ENCODE peak calls at places on chromosomes 1 and 21, in five cellular contexts. Z, M, O, F and L are unnamed samples.

GRCh38 chr1:44826375-44827196 is 16.5 kb downstream of the PTCH2 start:
- DNase-seq in M (no peak), F (no peak), O (peak), Z (peak), L (no peak)

GRCh38 chr1:85998105-85998504 is 158.5 kb downstream of the COL24A1 start:
- DNase-seq in O (no peak), F (no peak), M (no peak), Z (no peak), L (no peak)

GRCh38 chr21:46368533-46369285 is 44.8 kb downstream of the PCNT start:
- DNase-seq in O (no peak), Z (no peak), M (no peak), F (peak), L (no peak)

GRCh38 chr1:203467550-203467921 is 8.1 kb upstream of the PRELP start:
- DNase-seq in M (no peak), Z (no peak), O (no peak), F (no peak), L (no peak)

GRCh38 chr1:18038051-18038450 is 69.5 kb upstream of the IGSF21 start:
- DNase-seq in Z (no peak), O (no peak), M (no peak), F (no peak), L (no peak)

GRCh38 chr21:38170705-38171682 is 85.8 kb upstream of the KCNJ15 start:
- DNase-seq in O (no peak), F (no peak), M (no peak), Z (no peak), L (peak)

GRCh38 chr21:34992736-34993135 is 56.4 kb downstream of the RUNX1 start:
- DNase-seq in Z (no peak), F (no peak), O (no peak), M (no peak), L (no peak)

GRCh38 chr1:107990606-107991005 is 25.6 kb upstream of the VAV3 start:
- DNase-seq in M (no peak), F (no peak), Z (no peak), O (no peak), L (no peak)

GRCh38 chr1:101102757-101103156 is 77.2 kb upstream of the DPH5 start:
- DNase-seq in Z (no peak), M (no peak), O (no peak), F (no peak), L (no peak)

GRCh38 chr1:113146242-113147072 is 73.5 kb downstream of the LRIG2 start:
- DNase-seq in O (peak), F (no peak), Z (peak), M (no peak), L (no peak)

GRCh38 chr1:16063921-16064320 is 9.5 kb downstream of the FAM131C start:
- DNase-seq in Z (no peak), M (no peak), O (no peak), F (no peak), L (no peak)

GRCh38 chr1:182996816-182997215 is 26.4 kb upstream of the LAMC1 start:
- DNase-seq in M (no peak), Z (no peak), F (no peak), O (no peak), L (no peak)

GRCh38 chr1:110393691-110394564 is 3.1 kb upstream of the SLC16A4 start:
- DNase-seq in M (peak), Z (no peak), F (no peak), O (peak), L (no peak)

GRCh38 chr1:88658419-88658818 is 25.7 kb upstream of the PKN2 start:
- DNase-seq in F (no peak), O (no peak), Z (no peak), M (no peak), L (no peak)

GRCh38 chr21:27045281-27045985 is 78.5 kb upstream of the ADAMTS5 start:
- DNase-seq in O (no peak), M (no peak), F (no peak), Z (no peak), L (no peak)

GRCh38 chr1:89953072-89953626 is 41.8 kb upstream of the ZNF326 start:
- DNase-seq in Z (peak), F (peak), O (peak), M (peak), L (peak)

GRCh38 chr1:3604468-3604974 is 6.8 kb downstream of the MEGF6 start:
- DNase-seq in M (no peak), Z (no peak), F (no peak), O (no peak), L (no peak)

GRCh38 chr1:23557471-23558124 is 1.7 kb downstream of the ID3 start:
- DNase-seq in F (no peak), O (no peak), Z (no peak), M (no peak), L (no peak)
- TF ChIP-seq CTCF in F (no peak), O (no peak), Z (no peak), M (no peak), L (no peak)

DNA sequence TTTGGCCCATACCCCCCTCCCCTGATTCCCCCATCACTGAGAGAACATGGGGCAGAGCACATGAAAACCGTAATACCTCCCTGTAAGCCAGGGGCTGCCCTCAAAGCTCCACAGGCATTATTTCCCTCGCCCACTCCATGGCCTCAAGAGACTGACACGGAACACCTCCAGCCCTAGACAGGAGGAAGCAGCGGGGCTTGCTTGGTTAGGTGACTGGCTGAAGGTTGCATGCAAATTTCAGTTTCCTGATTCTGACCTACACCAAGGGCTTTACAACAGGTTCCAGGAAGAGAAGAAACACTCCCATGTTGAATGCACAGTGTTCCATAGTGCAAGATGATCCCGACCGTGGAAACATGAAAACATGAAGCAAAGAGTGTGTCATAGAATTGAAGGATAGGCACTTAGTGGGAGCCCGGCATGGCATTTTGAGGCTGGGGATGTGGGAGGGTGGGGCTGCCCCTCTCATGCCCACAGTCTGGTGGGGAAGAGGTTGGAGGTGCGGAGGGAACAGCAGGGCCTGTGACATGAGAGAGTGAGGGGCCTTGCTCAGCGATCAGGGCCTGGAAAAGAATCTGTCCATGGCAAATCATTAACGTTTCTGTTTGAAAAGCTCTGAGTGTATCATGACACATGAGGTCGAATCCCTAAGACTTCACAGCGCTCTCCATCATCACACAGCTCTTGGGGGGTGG is 33.5 kb downstream of the GPR137B start:
- DNase-seq in O (no peak), F (no peak), Z (peak), M (no peak), L (no peak)
- TF ChIP-seq JUNB in O (no peak), F (no peak), Z (no peak), M (no peak), L (no peak)

GRCh38 chr1:175844877-175845276 is 101.5 kb upstream of the TNR start:
- DNase-seq in F (no peak), Z (no peak), M (no peak), O (no peak), L (peak)
- TF ChIP-seq CTCF in F (no peak), Z (no peak), M (no peak), O (no peak), L (no peak)

GRCh38 chr1:79259390-79260336 is 253.1 kb upstream of the ADGRL4 start:
- DNase-seq in M (peak), F (no peak), Z (no peak), O (no peak), L (peak)
- TF ChIP-seq JUNB in M (no peak), F (no peak), Z (no peak), O (no peak), L (no peak)

GRCh38 chr1:47993356-47993755 is 3.8 kb downstream of the TRABD2B start:
- DNase-seq in F (no peak), O (no peak), Z (no peak), M (no peak), L (no peak)

GRCh38 chr1:47992720-47993119 is 4.5 kb downstream of the TRABD2B start:
- DNase-seq in M (no peak), O (no peak), F (no peak), Z (no peak), L (no peak)

GRCh38 chr1:47995306-47996050 is 1.7 kb downstream of the TRABD2B start:
- DNase-seq in Z (no peak), F (no peak), O (no peak), M (no peak), L (no peak)

GRCh38 chr1:47996060-47996405 is 1.2 kb downstream of the TRABD2B start:
- DNase-seq in F (no peak), Z (no peak), O (no peak), M (no peak), L (no peak)

GRCh38 chr1:47993881-47994625 is 3.1 kb downstream of the TRABD2B start:
- DNase-seq in Z (no peak), F (no peak), O (no peak), M (no peak), L (no peak)
- TF ChIP-seq CTCF in Z (no peak), F (no peak), O (no peak), M (no peak), L (no peak)

GRCh38 chr1:227281371-227281770 is 36.9 kb downstream of the CDC42BPA start:
- DNase-seq in O (no peak), F (no peak), Z (no peak), M (no peak), L (no peak)
- TF ChIP-seq JUNB in O (no peak), F (no peak), Z (no peak), M (no peak), L (no peak)

GRCh38 chr1:234978397-234979291 is 150.0 kb downstream of the TOMM20 start:
- DNase-seq in F (peak), M (no peak), Z (peak), O (peak), L (no peak)
- TF ChIP-seq CTCF in F (peak), M (no peak), Z (peak), O (peak), L (no peak)

GRCh38 chr1:31583082-31583994 is 7.0 kb downstream of the TINAGL1 start:
- DNase-seq in F (no peak), M (no peak), O (no peak), Z (no peak), L (no peak)
- TF ChIP-seq JUNB in F (no peak), M (no peak), O (no peak), Z (no peak), L (no peak)

DNA sequence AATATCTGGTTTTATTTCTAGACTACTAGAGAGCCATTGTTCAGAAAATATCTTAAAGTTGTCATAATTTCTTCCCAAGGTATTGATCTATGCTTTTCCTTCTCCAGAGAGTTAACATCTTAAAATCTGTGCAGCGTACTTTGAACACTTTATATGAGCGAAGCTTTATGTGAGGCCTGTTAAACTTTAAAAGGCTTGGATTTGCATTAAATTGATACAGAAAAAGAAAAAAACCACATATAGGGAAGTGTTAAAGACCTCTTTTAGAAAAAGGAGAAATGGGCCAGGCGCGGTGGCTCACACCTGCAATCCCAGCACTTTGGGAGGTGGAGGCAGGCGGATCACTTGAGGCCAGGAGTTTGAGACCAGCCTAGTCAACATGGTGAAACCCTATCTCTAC is 59.2 kb upstream of the MORC3 start:
- DNase-seq in F (no peak), M (no peak), O (no peak), Z (no peak), L (no peak)
- TF ChIP-seq CTCF in F (no peak), M (no peak), O (no peak), Z (no peak), L (no peak)

DNA sequence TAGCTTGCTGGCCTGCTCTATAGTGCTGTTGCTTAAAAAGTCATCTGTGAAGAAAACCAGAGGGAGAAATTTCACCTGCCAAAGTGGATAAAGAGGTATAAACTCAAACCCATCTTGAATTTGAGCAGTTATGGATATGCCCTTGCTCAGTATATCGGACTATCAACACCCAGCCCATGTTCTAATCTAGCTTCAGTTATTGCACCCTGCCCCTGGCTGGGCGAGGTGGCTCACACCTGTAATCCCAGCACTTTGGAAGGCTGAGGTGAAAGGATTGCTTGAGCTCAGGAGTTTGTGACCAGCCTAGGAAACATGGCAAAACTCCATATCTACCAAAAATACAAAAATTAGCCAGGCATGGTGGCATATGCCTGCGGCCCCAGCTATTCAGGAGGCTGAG is 13.3 kb downstream of the LIX1L start:
- DNase-seq in O (no peak), Z (no peak), M (no peak), F (no peak), L (no peak)
- TF ChIP-seq JUNB in O (no peak), Z (no peak), M (no peak), F (no peak), L (no peak)